ENCODE peak calls at places on chromosomes 2 and 18, in seven cellular contexts. E is aorta, R is H7, T is choroid plexus epithelial cell, C is skeletal muscle cell, M is NCI-H748 treated with DMSO at 0.1 percent for 48 hours, D is hepatocyte. I is an unnamed sample.
A peak's percentile ranks its signal among the peaks of the same experiment; 100 is the strongest.

GRCh38 chr18:79047556-79048244 is 21.5 kb upstream of the ATP9B start:
- DNase-seq in E (no peak), R (no peak), T (no peak), C (no peak), M (no peak), D (no peak), I (no peak)

GRCh38 chr2:37614061-37614802 is 57.2 kb downstream of the CDC42EP3 start:
- DNase-seq in E (peak; percentile 67), R (no peak), T (peak; percentile 94), C (peak; percentile 76), M (no peak), D (peak; percentile 56), I (no peak)

GRCh38 chr18:45447364-45448265 is 167.7 kb upstream of the SLC14A2 start:
- DNase-seq in E (no peak), R (no peak), T (no peak), C (no peak), M (no peak), D (peak; percentile 27), I (peak; percentile 96)

GRCh38 chr18:48540329-48541025 is 1.6 kb downstream of the CTIF start:
- DNase-seq in E (peak; percentile 76), R (peak; percentile 87), T (peak; percentile 50), C (no peak), M (no peak), D (peak; percentile 83), I (peak; percentile 57)

GRCh38 chr2:166361351-166362153 is 14.2 kb downstream of the SCN9A start:
- DNase-seq in E (no peak), R (no peak), T (peak; percentile 76), C (no peak), M (peak; percentile 31), D (peak; percentile 30), I (peak; percentile 36)

GRCh38 chr2:219688560-219689445 is 61.4 kb downstream of the SLC4A3 start:
- DNase-seq in E (peak; percentile 76), R (no peak), T (peak; percentile 63), C (no peak), M (no peak), D (peak; percentile 29), I (no peak)

GRCh38 chr18:9771261-9771976 is 63.3 kb downstream of the RAB31 start:
- DNase-seq in E (peak; percentile 91), R (peak; percentile 88), T (peak; percentile 65), C (no peak), M (peak; percentile 54), D (peak; percentile 78), I (peak; percentile 68)

GRCh38 chr2:182652326-182652725 is 63.7 kb upstream of the DNAJC10 start:
- DNase-seq in E (no peak), R (no peak), T (no peak), C (no peak), M (no peak), D (no peak), I (no peak)

GRCh38 chr2:181077128-181077709 is 96.8 kb downstream of the UBE2E3 start:
- DNase-seq in E (no peak), R (peak; percentile 6), T (peak; percentile 79), C (no peak), M (peak; percentile 55), D (peak; percentile 61), I (peak; percentile 60)

GRCh38 chr2:133765693-133766092 is 197.4 kb upstream of the NCKAP5 start:
- DNase-seq in E (no peak), R (no peak), T (peak; percentile 93), C (peak; percentile 79), M (no peak), D (peak; percentile 61), I (no peak)

GRCh38 chr2:25098558-25099486 is 56.9 kb downstream of the EFR3B start:
- DNase-seq in E (no peak), R (no peak), T (no peak), C (no peak), M (no peak), D (peak; percentile 72), I (peak; percentile 8)

GRCh38 chr18:34976899-34977786 is 64.1 kb upstream of the MAPRE2 start:
- DNase-seq in E (peak; percentile 89), R (peak; percentile 79), T (no peak), C (no peak), M (peak; percentile 79), D (peak; percentile 89), I (peak; percentile 81)

GRCh38 chr2:187424156-187424555 is 23.9 kb downstream of the CALCRL start:
- DNase-seq in E (no peak), R (no peak), T (peak; percentile 53), C (no peak), M (no peak), D (no peak), I (no peak)

GRCh38 chr2:65361623-65362022 is 70.8 kb downstream of the SPRED2 start:
- DNase-seq in E (no peak), R (no peak), T (peak; percentile 56), C (peak; percentile 40), M (no peak), D (no peak), I (no peak)